ENCODE peak calls at places on chromosomes 4 and X, in eight cellular contexts. F, K, W, X, B, C, Q and V are unnamed samples.

GRCh38 chr4:32994956-32995849 is 2275.0 kb downstream of the PCDH7 start:
- DNase-seq in F (no peak), K (no peak), W (no peak), X (no peak), B (no peak), C (no peak), Q (no peak), V (no peak)

GRCh38 chr4:139809207-139810157 is 143.9 kb downstream of the MGST2 start:
- DNase-seq in F (no peak), K (no peak), W (no peak), X (no peak), B (no peak), C (no peak), Q (no peak), V (no peak)

GRCh38 chr4:38856524-38857337 is at the start of gene TLR6:
- DNase-seq in F (peak), K (peak), W (peak), X (peak), B (no peak), C (no peak), Q (peak), V (peak)

GRCh38 chr4:157222764-157223145 is 2.2 kb downstream of the GRIA2 start:
- DNase-seq in F (no peak), K (no peak), W (no peak), X (no peak), B (no peak), C (no peak), Q (no peak), V (no peak)

GRCh38 chr4:74794341-74794801 is at the start of gene BTC:
- DNase-seq in F (no peak), K (no peak), W (peak), X (no peak), B (no peak), C (no peak), Q (no peak), V (peak)

GRCh38 chrX:40154853-40155616 is 57.3 kb upstream of the BCOR start:
- DNase-seq in F (no peak), K (no peak), W (peak), X (peak), B (no peak), C (no peak), Q (peak), V (no peak)

GRCh38 chrX:106731590-106731989 is 5.1 kb downstream of the RNF128 start:
- DNase-seq in F (no peak), K (no peak), W (no peak), X (no peak), B (no peak), C (no peak), Q (no peak), V (no peak)

GRCh38 chr4:103754844-103755243 is 35.1 kb upstream of the TACR3 start:
- DNase-seq in F (no peak), K (no peak), W (no peak), X (peak), B (peak), C (peak), Q (no peak), V (peak)

GRCh38 chr4:186958951-186959350 is 235.3 kb upstream of the FAT1 start:
- DNase-seq in F (no peak), K (no peak), W (no peak), X (no peak), B (no peak), C (no peak), Q (no peak), V (no peak)

GRCh38 chr4:76626686-76627465 is 191.8 kb downstream of the SHROOM3 start:
- DNase-seq in F (no peak), K (no peak), W (no peak), X (no peak), B (no peak), C (no peak), Q (no peak), V (no peak)

GRCh38 chr4:21801661-21802355 is 146.8 kb downstream of the KCNIP4 start:
- DNase-seq in F (no peak), K (no peak), W (no peak), X (peak), B (peak), C (no peak), Q (no peak), V (no peak)

GRCh38 chr4:1191621-1192020 is 19.2 kb upstream of the SPON2 start:
- DNase-seq in F (no peak), K (no peak), W (peak), X (no peak), B (no peak), C (no peak), Q (no peak), V (no peak)

GRCh38 chr4:87420431-87420830 is 1.9 kb upstream of the NUDT9 start:
- DNase-seq in F (no peak), K (no peak), W (no peak), X (no peak), B (no peak), C (no peak), Q (no peak), V (no peak)

GRCh38 chr4:113657834-113658233 is 103.7 kb downstream of the CAMK2D start:
- DNase-seq in F (no peak), K (no peak), W (no peak), X (no peak), B (no peak), C (no peak), Q (no peak), V (no peak)

GRCh38 chrX:1727531-1728027 is 112.7 kb downstream of the ASMT start:
- DNase-seq in F (no peak), K (peak), W (no peak), X (peak), B (no peak), C (no peak), Q (no peak), V (no peak)

GRCh38 chrX:104712515-104712914 is 146.5 kb downstream of the IL1RAPL2 start:
- DNase-seq in F (no peak), K (no peak), W (no peak), X (no peak), B (no peak), C (no peak), Q (no peak), V (no peak)

GRCh38 chr4:8575457-8575856 is 4.7 kb upstream of the GPR78 start:
- DNase-seq in F (no peak), K (no peak), W (no peak), X (no peak), B (no peak), C (no peak), Q (no peak), V (no peak)

GRCh38 chrX:116823677-116824076 is 360.9 kb upstream of the CT83 start:
- DNase-seq in F (no peak), K (no peak), W (no peak), X (no peak), B (no peak), C (no peak), Q (no peak), V (no peak)

GRCh38 chrX:83469551-83469950 is 38.5 kb upstream of the POU3F4 start:
- DNase-seq in F (peak), K (no peak), W (no peak), X (peak), B (no peak), C (no peak), Q (peak), V (no peak)

GRCh38 chr4:109497511-109497910 is 62.5 kb upstream of the MCUB start:
- DNase-seq in F (peak), K (no peak), W (no peak), X (no peak), B (no peak), C (no peak), Q (no peak), V (no peak)

GRCh38 chrX:12946838-12947544 is 27.9 kb upstream of the TMSB4X start:
- DNase-seq in F (peak), K (peak), W (peak), X (peak), B (no peak), C (peak), Q (peak), V (no peak)

GRCh38 chrX:103818844-103819243 is 13.2 kb downstream of the RAB9B start:
- DNase-seq in F (no peak), K (no peak), W (no peak), X (no peak), B (no peak), C (no peak), Q (no peak), V (no peak)

GRCh38 chrX:100090931-100091330 is 319.1 kb downstream of the PCDH19 start:
- DNase-seq in F (no peak), K (no peak), W (no peak), X (no peak), B (no peak), C (no peak), Q (no peak), V (no peak)

GRCh38 chrX:13377537-13377936 is 57.7 kb upstream of the ATXN3L start:
- DNase-seq in F (no peak), K (peak), W (peak), X (no peak), B (no peak), C (peak), Q (peak), V (no peak)

GRCh38 chr4:91087743-91088142 is 960.5 kb downstream of the CCSER1 start:
- DNase-seq in F (no peak), K (no peak), W (no peak), X (no peak), B (no peak), C (no peak), Q (no peak), V (no peak)

GRCh38 chrX:4994855-4995254 is 1233.8 kb downstream of the NLGN4X start:
- DNase-seq in F (no peak), K (no peak), W (no peak), X (no peak), B (no peak), C (no peak), Q (no peak), V (no peak)

GRCh38 chr4:78650106-78651021 is 98.8 kb downstream of the ANXA3 start:
- DNase-seq in F (no peak), K (no peak), W (no peak), X (peak), B (no peak), C (peak), Q (peak), V (no peak)

GRCh38 chr4:31156221-31156620 is 436.1 kb downstream of the PCDH7 start:
- DNase-seq in F (no peak), K (no peak), W (no peak), X (no peak), B (no peak), C (no peak), Q (no peak), V (no peak)

GRCh38 chr4:14294611-14295010 is 667.1 kb upstream of the BOD1L1 start:
- DNase-seq in F (no peak), K (no peak), W (no peak), X (no peak), B (no peak), C (no peak), Q (no peak), V (no peak)